ENCODE peak calls at places on chromosomes 6 and 20, in four cellular contexts. L is GM12878, D is SK-N-SH, P is K562. T is an unnamed sample.

GRCh38 chr6:125377621-125378020 is 75.9 kb upstream of the HDDC2 start:
- DNase-seq in P (no peak), L (no peak), D (peak; percentile 33), T (no peak)

GRCh38 chr6:140697585-140697984 is 1323.1 kb upstream of the CITED2 start:
- DNase-seq in D (no peak), L (no peak), P (no peak), T (no peak)

GRCh38 chr6:133128191-133128590 is 113.0 kb upstream of the EYA4 start:
- DNase-seq in P (no peak), D (no peak), L (no peak), T (no peak)

GRCh38 chr6:110703906-110704594 is 111.2 kb downstream of the CDK19 start:
- DNase-seq in L (no peak), D (no peak), P (no peak), T (no peak)

GRCh38 chr20:38210741-38211140 is 45.7 kb upstream of the TGM2 start:
- DNase-seq in L (no peak), P (no peak), D (no peak), T (no peak)

GRCh38 chr6:93105017-93105416 is 314.3 kb downstream of the EPHA7 start:
- DNase-seq in L (no peak), P (no peak), D (no peak), T (no peak)

GRCh38 chr6:149763866-149764265 is 14.3 kb downstream of the PCMT1 start:
- DNase-seq in P (no peak), D (no peak), L (no peak), T (no peak)

GRCh38 chr6:159106627-159107241 is 61.9 kb upstream of the TAGAP start:
- DNase-seq in P (peak; percentile 90), L (peak; percentile 92), D (no peak), T (peak; percentile 70)

GRCh38 chr6:118383924-118384323 is 164.2 kb upstream of the PLN start:
- DNase-seq in D (no peak), L (no peak), P (no peak), T (no peak)

GRCh38 chr6:52286798-52287432 is 2.4 kb upstream of the MCM3 start:
- DNase-seq in L (no peak), D (peak; percentile 63), P (peak; percentile 72), T (peak; percentile 63)

GRCh38 chr20:35547319-35547718 is 5.4 kb downstream of the ERGIC3 start:
- DNase-seq in P (no peak), D (no peak), L (no peak), T (no peak)

GRCh38 chr6:31114970-31115849 is 610 bp downstream of the PSORS1C1 start:
- DNase-seq in P (peak; percentile 43), D (no peak), L (no peak), T (peak; percentile 58)

DNA sequence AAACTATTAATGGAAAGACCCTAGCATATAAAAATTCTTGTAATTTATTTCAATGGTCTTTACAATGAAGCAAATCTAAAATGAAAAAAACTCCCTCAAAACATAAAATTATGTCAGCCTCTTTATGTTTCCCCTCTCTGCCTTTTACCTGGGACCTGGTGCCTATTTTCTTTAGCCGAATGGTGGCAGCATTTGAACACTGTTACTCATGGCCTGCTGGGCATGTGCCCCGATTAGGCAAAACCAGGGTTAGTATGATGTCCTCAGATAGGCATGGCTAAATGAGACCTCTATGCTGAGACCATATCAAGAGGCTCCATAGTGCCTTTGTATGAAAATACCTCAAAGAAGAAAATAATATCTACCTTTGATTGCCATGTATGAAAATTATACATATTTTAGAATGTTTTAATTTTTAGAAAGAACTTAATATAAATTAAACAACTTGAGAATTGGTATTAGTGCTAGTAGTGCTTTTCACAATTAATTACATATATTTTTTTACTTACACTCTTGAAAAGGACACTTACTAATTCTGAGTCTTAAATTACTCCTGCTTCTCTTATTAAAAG is 22.5 kb upstream of the C6orf58 start:
- DNase-seq in L (no peak), P (no peak), D (peak; percentile 30), T (peak; percentile 60)
- TF ChIP-seq ZBTB33 in L (no peak), P (no peak), D (no peak), T (no peak)

GRCh38 chr20:22684763-22685443 is 100.5 kb upstream of the FOXA2 start:
- DNase-seq in L (no peak), D (no peak), P (peak; percentile 13), T (no peak)
- TF ChIP-seq ZBTB33 in L (no peak), D (no peak), P (no peak), T (no peak)

DNA sequence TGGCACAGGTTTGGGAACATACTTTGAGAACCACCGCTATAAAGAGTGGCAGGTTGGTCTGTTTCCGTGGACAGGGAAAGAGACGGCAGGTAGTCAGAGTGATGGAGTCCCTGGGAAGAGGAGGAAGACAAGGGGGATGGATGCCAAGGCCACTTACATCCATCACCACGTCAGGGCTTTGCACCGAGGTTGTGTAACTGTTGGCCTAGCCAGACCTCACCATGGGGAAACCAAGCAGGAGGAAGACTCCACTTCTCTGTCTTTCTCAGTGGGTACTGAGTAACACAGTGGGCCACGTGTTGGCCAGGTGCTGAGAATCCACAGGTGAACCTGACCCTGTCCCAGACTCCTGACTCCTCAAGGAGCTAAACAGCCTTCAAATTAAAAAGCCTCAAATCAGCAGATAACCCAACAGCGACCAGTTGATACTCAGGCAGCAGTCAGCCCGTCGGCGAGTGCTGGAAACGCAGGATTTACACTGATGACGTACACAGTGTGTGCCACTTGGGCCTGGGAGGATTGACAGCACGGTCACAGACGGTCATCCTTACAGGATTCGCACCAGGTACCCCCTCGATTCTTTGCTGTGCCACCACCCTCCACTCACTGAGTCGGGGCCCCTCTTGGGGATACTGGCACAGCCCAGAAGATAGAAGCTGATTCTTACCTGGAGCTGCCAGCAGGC is 134.6 kb upstream of the SNX9 start:
- DNase-seq in L (no peak), D (no peak), P (no peak), T (no peak)
- TF ChIP-seq ZBTB33 in L (no peak), D (no peak), P (no peak), T (no peak)

DNA sequence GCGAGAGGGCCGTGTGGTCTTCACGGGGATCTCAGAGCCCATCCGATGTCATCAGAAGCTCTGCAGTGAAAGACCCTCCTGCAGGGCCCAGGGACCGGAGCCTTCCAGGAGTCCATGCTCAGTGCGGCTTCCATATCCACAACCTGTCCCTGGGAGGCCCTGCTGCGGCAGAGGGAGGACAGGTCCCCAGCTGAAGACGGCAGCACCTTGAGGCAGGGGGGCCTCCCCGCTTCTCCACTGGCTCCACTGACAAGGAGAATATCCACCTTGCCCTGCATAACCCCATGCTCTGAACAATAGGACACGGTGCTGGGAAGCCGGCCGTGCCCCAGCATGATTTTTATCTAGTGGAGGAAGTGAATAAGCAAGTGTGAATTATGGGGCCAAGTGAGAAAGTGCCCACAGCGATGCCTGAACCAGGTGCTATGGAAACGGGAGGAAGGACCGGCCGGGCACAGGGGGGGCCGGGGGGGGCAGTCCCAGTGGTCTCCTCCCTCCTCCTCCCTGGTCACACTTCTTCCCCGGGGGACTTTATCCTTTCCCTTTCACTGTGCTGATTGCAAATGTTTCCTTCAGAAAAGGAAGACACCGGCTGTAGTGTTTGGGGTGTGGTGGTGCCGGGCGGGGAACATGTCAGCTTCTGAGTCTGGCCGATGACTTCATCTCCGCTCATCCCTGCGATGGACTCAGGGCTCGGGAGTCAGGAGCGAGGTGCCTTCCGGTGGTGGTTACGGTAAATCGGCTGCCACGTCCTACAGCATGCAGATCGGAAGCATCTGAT is 225.1 kb downstream of the ERMARD start:
- DNase-seq in L (no peak), D (no peak), P (no peak), T (no peak)
- TF ChIP-seq ZBTB33 in L (no peak), D (no peak), P (no peak), T (no peak)

GRCh38 chr6:14863896-14864850 is 381.7 kb upstream of the JARID2 start:
- DNase-seq in D (no peak), L (no peak), P (peak; percentile 80), T (no peak)
- TF ChIP-seq ZBTB33 in D (no peak), L (no peak), P (no peak), T (no peak)

GRCh38 chr6:87174078-87174579 is 18.8 kb downstream of the ZNF292 start:
- DNase-seq in D (no peak), P (no peak), L (no peak), T (no peak)
- TF ChIP-seq ZBTB33 in D (no peak), P (no peak), L (no peak), T (no peak)

GRCh38 chr20:32632461-32633354 is 41.0 kb downstream of the C20orf203 start:
- DNase-seq in D (no peak), P (peak; percentile 49), L (no peak), T (no peak)
- TF ChIP-seq ZBTB33 in D (no peak), P (no peak), L (no peak), T (no peak)

GRCh38 chr6:10837009-10837691 is 1.2 kb downstream of the MAK start:
- DNase-seq in P (peak; percentile 69), L (no peak), D (peak; percentile 58), T (no peak)
- TF ChIP-seq ZBTB33 in P (no peak), L (no peak), D (no peak), T (no peak)

T was measured in HCT116.